ENCODE peak calls at places on chromosomes 4 and X, in seven cellular contexts. N is GM10248, Q is posterior vena cava, M is NCI-H1694 treated with DMSO at 0.1 percent for 48 hours, A is T-helper 1 cell, B is fibroblast of pulmonary artery, H is NCI-H1436. K is an unnamed sample.

GRCh38 chrX:134364711-134365110 is 95.3 kb upstream of the HPRT1 start:
- DNase-seq in H (no peak), B (no peak), M (no peak), Q (no peak), A (no peak), N (no peak), K (no peak)

GRCh38 chrX:46178763-46179162 is 366.5 kb downstream of the ZNF674 start:
- DNase-seq in A (no peak), N (no peak), B (no peak), H (no peak), M (no peak), Q (no peak), K (no peak)

GRCh38 chr4:37802068-37802666 is 24.3 kb upstream of the PGM2 start:
- DNase-seq in A (no peak), B (peak; percentile 58), M (peak; percentile 77), H (no peak), N (no peak), Q (no peak), K (no peak)

GRCh38 chrX:100635989-100636320 is 651 bp downstream of the TSPAN6 start:
- DNase-seq in Q (no peak), N (no peak), M (no peak), H (no peak), A (no peak), B (no peak), K (no peak)

GRCh38 chr4:108337923-108338322 is 169.2 kb upstream of the LEF1 start:
- DNase-seq in H (no peak), B (no peak), N (no peak), M (no peak), A (no peak), Q (no peak), K (no peak)

GRCh38 chr4:31651541-31651940 is 931.4 kb downstream of the PCDH7 start:
- DNase-seq in N (no peak), M (no peak), A (no peak), B (no peak), H (no peak), Q (no peak), K (no peak)

GRCh38 chrX:13897571-13897970 is 80.7 kb upstream of the GPM6B start:
- DNase-seq in H (no peak), M (no peak), N (no peak), Q (no peak), A (no peak), B (no peak), K (no peak)

GRCh38 chr4:38752393-38752961 is 30.3 kb downstream of the TLR10 start:
- DNase-seq in M (no peak), B (peak; percentile 32), Q (no peak), H (no peak), A (no peak), N (peak; percentile 69), K (no peak)

GRCh38 chr4:48944659-48945290 is 38.2 kb upstream of the OCIAD2 start:
- DNase-seq in N (peak; percentile 31), M (no peak), Q (no peak), A (peak; percentile 15), H (no peak), B (no peak), K (no peak)

GRCh38 chrX:134174859-134175258 is 62.1 kb upstream of the CCDC160 start:
- DNase-seq in A (no peak), B (no peak), Q (no peak), M (no peak), H (no peak), N (no peak), K (no peak)

GRCh38 chr4:112170451-112170993 is 25.3 kb downstream of the FAM241A start:
- DNase-seq in A (no peak), H (no peak), Q (no peak), N (no peak), M (no peak), B (peak; percentile 88), K (no peak)

GRCh38 chr4:149077142-149077541 is 634.9 kb upstream of the NR3C2 start:
- DNase-seq in A (no peak), B (no peak), N (no peak), Q (no peak), M (no peak), H (no peak), K (no peak)

GRCh38 chr4:147480891-147481576 is at the start of gene EDNRA:
- DNase-seq in H (no peak), B (peak; percentile 54), M (no peak), Q (peak; percentile 86), N (no peak), A (no peak), K (no peak)

GRCh38 chrX:9875801-9876200 is 89.6 kb downstream of the SHROOM2 start:
- DNase-seq in Q (no peak), M (no peak), B (no peak), A (no peak), N (no peak), H (no peak), K (no peak)

GRCh38 chrX:15646543-15646942 is 18.1 kb downstream of the CLTRN start:
- DNase-seq in N (no peak), M (no peak), A (no peak), Q (no peak), B (no peak), H (no peak), K (no peak)

GRCh38 chr4:13992975-13993495 is 365.5 kb upstream of the BOD1L1 start:
- DNase-seq in M (no peak), Q (no peak), B (peak; percentile 20), H (no peak), A (no peak), N (no peak), K (no peak)

GRCh38 chrX:46500054-46500453 is 45.2 kb downstream of the ZNF674 start:
- DNase-seq in N (no peak), B (peak; percentile 1), Q (no peak), M (no peak), H (no peak), A (no peak), K (no peak)

GRCh38 chrX:4263005-4263404 is 549.6 kb upstream of the PRKX start:
- DNase-seq in H (no peak), A (no peak), M (no peak), N (no peak), B (no peak), Q (no peak), K (no peak)

GRCh38 chr4:16692021-16692420 is 206.4 kb downstream of the LDB2 start:
- DNase-seq in H (no peak), A (no peak), B (no peak), M (no peak), N (no peak), Q (no peak), K (no peak)

GRCh38 chr4:138555584-138555983 is 313.4 kb upstream of the SLC7A11 start:
- DNase-seq in M (no peak), N (no peak), H (no peak), Q (no peak), A (no peak), B (peak; percentile 53), K (no peak)

GRCh38 chr4:73718375-73719373 is 21.7 kb upstream of the CXCL8 start:
- DNase-seq in H (no peak), B (peak; percentile 52), Q (no peak), A (no peak), N (peak; percentile 16), M (no peak), K (no peak)

K was measured in germinal center.